ENCODE peak calls at places on chromosomes 4 and X, in six cellular contexts. Y is OCI-LY7, D is fibroblast of lung, A is A673, F is right lobe of liver, H is spleen. S is an unnamed sample. For H3K4me1 and H3K9me3, the result is how much of the 10 kb centered on the place peaks cover.

GRCh38 chrX:45771560-45772340 is 571.1 kb upstream of the DIPK2B start:
- DNase-seq in Y (no peak), D (peak), F (no peak), H (peak), A (peak), S (peak)

GRCh38 chr4:176584031-176584430 is 208.7 kb downstream of the VEGFC start:
- DNase-seq in A (no peak), D (peak), Y (no peak), F (no peak), H (no peak), S (no peak)

GRCh38 chrX:4655743-4656142 is 942.3 kb upstream of the PRKX start:
- DNase-seq in D (no peak), Y (no peak), F (no peak), A (no peak), H (no peak), S (no peak)

GRCh38 chr4:164239976-164240375 is 514.0 kb upstream of the SMIM31 start:
- DNase-seq in A (no peak), D (peak), H (no peak), Y (no peak), F (no peak), S (no peak)

GRCh38 chr4:67430989-67431388 is 114.3 kb downstream of the CENPC start:
- DNase-seq in A (no peak), Y (no peak), D (no peak), F (no peak), H (no peak), S (no peak)

GRCh38 chrX:19955306-19955705 is 35.6 kb downstream of the BCLAF3 start:
- DNase-seq in D (no peak), A (no peak), Y (no peak), H (no peak), F (no peak), S (no peak)

GRCh38 chr4:131534944-131535640 is 1614.0 kb upstream of the PCDH10 start:
- DNase-seq in A (no peak), Y (no peak), F (no peak), D (no peak), H (no peak), S (no peak)

GRCh38 chr4:76420311-76420710 is 630 bp downstream of the CCDC158 start:
- DNase-seq in A (no peak), F (peak), D (no peak), Y (no peak), H (no peak), S (no peak)

GRCh38 chrX:38664285-38664684 is 102.9 kb downstream of the TSPAN7 start:
- DNase-seq in A (peak), F (no peak), H (no peak), Y (peak), D (peak), S (no peak)

GRCh38 chrX:20237864-20238263 is 28.8 kb downstream of the RPS6KA3 start:
- DNase-seq in A (peak), Y (no peak), D (peak), F (no peak), H (no peak), S (no peak)

GRCh38 chr4:55358668-55359067 is 12.6 kb downstream of the SRD5A3 start:
- DNase-seq in A (peak), F (no peak), H (no peak), Y (peak), D (peak), S (no peak)

GRCh38 chr4:45946699-45947098 is 177.2 kb downstream of the GABRG1 start:
- DNase-seq in F (no peak), D (no peak), A (peak), H (no peak), Y (no peak), S (no peak)

GRCh38 chrX:123846598-123847038 is 13.2 kb upstream of the XIAP start:
- DNase-seq in A (no peak), D (peak), F (no peak), Y (no peak), H (no peak), S (no peak)

GRCh38 chr4:158811216-158811540 is 42.4 kb downstream of the FNIP2 start:
- DNase-seq in D (no peak), Y (no peak), F (no peak), H (no peak), A (no peak), S (no peak)
- H3K4me1 ChIP-seq in D (under half), Y (under half), F (under half), H (under half), A (under half), S (under half)

DNA sequence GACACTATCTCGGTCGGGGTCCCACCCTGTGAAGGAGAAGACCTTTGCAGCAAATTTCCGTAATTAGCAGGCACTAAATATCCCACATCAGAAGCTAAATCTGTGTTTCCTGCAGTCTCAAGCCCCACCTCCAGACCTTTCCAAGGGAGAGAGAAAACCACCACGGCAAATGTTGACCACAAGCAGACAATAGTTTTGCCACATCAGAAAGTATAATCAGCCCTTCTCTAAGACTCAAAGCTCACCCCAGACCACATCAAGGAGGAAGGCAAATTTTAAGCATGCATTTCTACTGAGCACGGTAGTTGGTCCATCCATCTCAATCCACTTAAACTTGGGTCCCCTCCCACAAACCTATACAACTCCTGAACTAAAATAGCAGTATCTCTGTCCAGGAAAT is 398.5 kb downstream of the GPM6A start:
- DNase-seq in A (no peak), H (no peak), F (no peak), Y (no peak), D (peak), S (no peak)
- H3K9me3 ChIP-seq in A (under half), H (under half), F (under half), Y (under half), D (under half), S (under half)

GRCh38 chr4:78558421-78558820 is 6.9 kb downstream of the ANXA3 start:
- DNase-seq in D (no peak), F (no peak), Y (no peak), H (no peak), A (no peak), S (no peak)

GRCh38 chr4:78560296-78560963 is 8.9 kb downstream of the ANXA3 start:
- DNase-seq in H (no peak), F (no peak), D (peak), A (no peak), Y (no peak), S (no peak)

GRCh38 chr4:78565971-78566372 is 14.4 kb downstream of the ANXA3 start:
- DNase-seq in D (peak), F (no peak), Y (no peak), A (no peak), H (no peak), S (no peak)

GRCh38 chr4:78561677-78562076 is 10.1 kb downstream of the ANXA3 start:
- DNase-seq in F (no peak), Y (no peak), H (no peak), A (no peak), D (peak), S (no peak)

DNA sequence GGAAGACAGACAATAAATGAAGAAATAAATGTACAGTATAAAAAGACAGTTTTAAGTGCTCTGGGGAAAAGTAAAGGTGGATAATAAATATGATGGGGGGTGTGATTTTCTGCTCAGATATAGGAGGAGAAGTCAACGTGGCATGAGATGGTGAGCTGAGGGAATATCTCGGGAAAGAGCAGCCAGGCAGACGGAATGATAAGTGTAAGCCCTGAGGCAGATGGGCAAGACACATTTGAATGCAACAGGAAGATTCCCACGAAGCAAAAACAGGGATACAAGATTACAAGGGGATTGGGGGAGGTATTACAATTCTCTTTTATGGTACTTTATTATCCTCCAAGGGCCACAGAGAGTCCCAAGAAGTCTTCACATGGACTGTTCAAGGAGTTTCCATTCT is 11.1 kb downstream of the ANXA3 start:
- DNase-seq in H (no peak), D (no peak), A (no peak), Y (no peak), F (no peak), S (no peak)
- H3K4me1 ChIP-seq in H (under half), D (under half), A (under half), Y (under half), F (under half), S (under half)

GRCh38 chrX:13283968-13284914 is 35.6 kb downstream of the ATXN3L start:
- DNase-seq in H (no peak), A (peak), D (peak), Y (no peak), F (no peak), S (no peak)

GRCh38 chrX:13283512-13283911 is 36.3 kb downstream of the ATXN3L start:
- DNase-seq in H (no peak), A (peak), F (no peak), D (peak), Y (peak), S (no peak)

GRCh38 chrX:13287816-13288215 is 32.0 kb downstream of the ATXN3L start:
- DNase-seq in A (no peak), D (peak), Y (no peak), H (no peak), F (no peak), S (no peak)

GRCh38 chrX:13285693-13286092 is 34.2 kb downstream of the ATXN3L start:
- DNase-seq in Y (no peak), D (no peak), A (no peak), H (no peak), F (no peak), S (no peak)

GRCh38 chrX:13285229-13285628 is 34.6 kb downstream of the ATXN3L start:
- DNase-seq in Y (no peak), A (no peak), D (no peak), H (no peak), F (no peak), S (no peak)
- H3K9me3 ChIP-seq in Y (under half), A (under half), D (under half), H (under half), F (under half), S (under half)

DNA sequence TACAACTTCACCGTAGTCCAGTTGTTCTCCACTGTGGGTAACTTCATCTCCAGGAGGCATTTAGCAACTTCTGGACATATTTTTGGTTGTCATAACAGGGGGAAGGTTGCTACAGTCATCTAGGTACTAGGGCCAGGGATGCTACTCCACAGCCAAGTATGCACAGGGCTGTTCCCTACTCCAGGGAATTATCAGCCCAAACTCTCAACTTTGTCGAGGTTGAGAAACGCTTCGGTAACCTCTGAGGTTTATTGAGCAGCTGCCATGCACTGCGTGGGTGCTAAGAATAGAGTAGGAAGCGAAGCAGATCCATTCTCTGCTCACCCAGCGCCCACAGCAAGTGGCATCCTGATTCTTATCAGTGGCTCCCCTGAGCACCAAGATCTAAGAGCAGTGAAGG is 8.2 kb downstream of the FGFBP1 start:
- DNase-seq in Y (no peak), F (no peak), H (no peak), D (no peak), A (no peak), S (no peak)
- H3K4me1 ChIP-seq in Y (under half), F (under half), H (under half), D (under half), A (under half), S (under half)

GRCh38 chr4:29539226-29539625 is 1180.9 kb upstream of the PCDH7 start:
- DNase-seq in Y (no peak), F (no peak), D (no peak), A (peak), H (no peak), S (no peak)
- H3K9me3 ChIP-seq in Y (under half), F (under half), D (under half), A (under half), H (under half), S (under half)

GRCh38 chr4:108029321-108029720 is 39.6 kb downstream of the HADH start:
- DNase-seq in F (no peak), H (no peak), A (no peak), D (no peak), Y (peak), S (no peak)
- H3K4me1 ChIP-seq in F (under half), H (under half), A (under half), D (under half), Y (half or more), S (under half)

S was measured in tibial artery.